ENCODE peak calls at places on chromosomes 7 and 10, in seven cellular contexts. K is GM12892; R is H7; Q is NCI-H774; J is fibroblast of lung; F is stimulated activated CD8-positive, alpha-beta memory T cell treated with anti-CD3 and anti-CD28 coated beads, Interleukin-7, amount 100 ng/mL, for 1 hour; V is GM10248. C is an unnamed sample.

GRCh38 chr10:70272925-70273316 is 10.9 kb downstream of the NPFFR1 start:
- DNase-seq in K (no peak), R (no peak), Q (no peak), J (peak), F (no peak), V (peak), C (peak)

GRCh38 chr7:23410446-23411183 is 59.7 kb downstream of the IGF2BP3 start:
- DNase-seq in K (no peak), R (no peak), Q (no peak), J (no peak), F (no peak), V (peak), C (no peak)

GRCh38 chr7:41886257-41886905 is 183.5 kb upstream of the INHBA start:
- DNase-seq in K (no peak), R (no peak), Q (no peak), J (peak), F (no peak), V (peak), C (peak)

GRCh38 chr7:102991540-102992214 is 78.9 kb downstream of the LRRC17 start:
- DNase-seq in K (no peak), R (no peak), Q (peak), J (peak), F (no peak), V (no peak), C (peak)

GRCh38 chr7:96118449-96119001 is 203.4 kb downstream of the SLC25A13 start:
- DNase-seq in K (no peak), R (peak), Q (no peak), J (no peak), F (no peak), V (no peak), C (no peak)

GRCh38 chr7:44891372-44891771 is 6.0 kb upstream of the PURB start:
- DNase-seq in K (no peak), R (no peak), Q (no peak), J (no peak), F (no peak), V (no peak), C (no peak)

GRCh38 chr7:73351447-73352167 is 23.6 kb downstream of the FKBP6 start:
- DNase-seq in K (no peak), R (peak), Q (no peak), J (no peak), F (no peak), V (no peak), C (no peak)

GRCh38 chr7:89837515-89837914 is 316.8 kb upstream of the STEAP1 start:
- DNase-seq in K (no peak), R (no peak), Q (peak), J (peak), F (no peak), V (no peak), C (peak)

C was measured in EL.